ENCODE peak calls at places on chromosomes 5 and 9, in five cellular contexts. S is endothelial cell of umbilical vein, G is aorta, X is fibroblast of pulmonary artery, K is Kasumi-1. V is an unnamed sample.

GRCh38 chr5:127074466-127074865 is 1.2 kb upstream of the C5orf63 start:
- DNase-seq in S (no peak), G (no peak), X (no peak), K (no peak), V (no peak)

GRCh38 chr5:91469517-91470165 is 86.5 kb upstream of the ARRDC3 start:
- DNase-seq in S (no peak), G (no peak), X (peak), K (peak), V (peak)

GRCh38 chr9:133514475-133515239 is 10.1 kb downstream of the MYMK start:
- DNase-seq in S (no peak), G (peak), X (no peak), K (no peak), V (no peak)

GRCh38 chr9:84062538-84062937 is 81.9 kb downstream of the RMI1 start:
- DNase-seq in S (no peak), G (no peak), X (peak), K (no peak), V (no peak)

GRCh38 chr5:168005093-168005492 is 286.4 kb upstream of the WWC1 start:
- DNase-seq in S (no peak), G (no peak), X (no peak), K (no peak), V (no peak)

GRCh38 chr5:57566914-57567313 is 84.3 kb upstream of the ACTBL2 start:
- DNase-seq in S (no peak), G (no peak), X (peak), K (no peak), V (no peak)

GRCh38 chr5:37876926-37877325 is 37.1 kb upstream of the GDNF start:
- DNase-seq in S (no peak), G (no peak), X (no peak), K (no peak), V (no peak)

GRCh38 chr9:134635431-134636141 is 6.0 kb upstream of the COL5A1 start:
- DNase-seq in S (no peak), G (peak), X (no peak), K (no peak), V (no peak)

GRCh38 chr5:5055708-5056107 is 84.4 kb upstream of the ADAMTS16 start:
- DNase-seq in S (no peak), G (no peak), X (no peak), K (no peak), V (no peak)

GRCh38 chr9:71442937-71443336 is 321.5 kb upstream of the TRPM3 start:
- DNase-seq in S (no peak), G (no peak), X (no peak), K (no peak), V (no peak)

GRCh38 chr5:40483316-40483715 is 196.4 kb upstream of the PTGER4 start:
- DNase-seq in S (no peak), G (no peak), X (peak), K (no peak), V (no peak)

GRCh38 chr9:131217321-131218031 is 58.8 kb downstream of the FAM78A start:
- DNase-seq in S (peak), G (no peak), X (no peak), K (no peak), V (peak)

GRCh38 chr5:87195616-87196015 is 72.1 kb upstream of the RASA1 start:
- DNase-seq in S (peak), G (no peak), X (peak), K (no peak), V (peak)

V was measured in lung microvascular endothelial cell.